ENCODE peak calls at places on chromosome 7, in ten cellular contexts. C is neural progenitor cell, P is osteoblast, L is H1, Y is body of pancreas, Z is cardiac muscle cell, M is IMR-90, N is GM23338, I is RWPE2, O is left ventricle myocardium inferior. B is an unnamed sample. For H3K27me3, the result is how much of the 10 kb centered on the place peaks cover.

GRCh38 chr7:18177815-18178660 is 150.4 kb upstream of the PRPS1L1 start:
- DNase-seq in L (no peak), O (no peak), N (no peak), C (no peak), I (no peak), Z (peak), Y (peak), M (no peak), P (no peak), B (peak)

GRCh38 chr7:102204212-102204611 is 82.5 kb upstream of the SH2B2 start:
- DNase-seq in I (no peak), M (no peak), Z (no peak), N (no peak), O (no peak), P (no peak), Y (no peak), L (no peak), C (no peak), B (no peak)

GRCh38 chr7:46003896-46004875 is 83.1 kb upstream of the IGFBP3 start:
- DNase-seq in Y (no peak), P (peak), N (no peak), C (no peak), O (no peak), L (no peak), M (peak), I (peak), Z (peak), B (no peak)

GRCh38 chr7:34739651-34740300 is 81.8 kb downstream of the NPSR1 start:
- DNase-seq in I (no peak), Z (no peak), M (no peak), N (no peak), O (no peak), P (no peak), L (no peak), Y (no peak), C (no peak), B (no peak)

GRCh38 chr7:11252705-11253272 is 279.1 kb downstream of the PHF14 start:
- DNase-seq in M (no peak), C (no peak), I (no peak), P (no peak), Y (no peak), N (no peak), O (no peak), Z (no peak), L (no peak), B (no peak)

GRCh38 chr7:117009705-117010361 is 56.5 kb downstream of the ST7 start:
- DNase-seq in O (no peak), L (no peak), P (no peak), M (no peak), Z (no peak), Y (no peak), C (no peak), I (no peak), N (no peak), B (no peak)

GRCh38 chr7:22979861-22980260 is 34.1 kb downstream of the HYCC1 start:
- DNase-seq in P (no peak), Y (no peak), I (no peak), L (no peak), C (no peak), Z (no peak), N (no peak), O (no peak), M (no peak), B (no peak)

GRCh38 chr7:32891046-32891799 is at the start of gene KBTBD2:
- DNase-seq in N (peak), Z (peak), I (peak), O (peak), C (peak), M (peak), L (no peak), Y (peak), P (peak), B (peak)

GRCh38 chr7:36303202-36304098 is 86.2 kb upstream of the ANLN start:
- DNase-seq in P (peak), M (peak), N (no peak), Y (peak), C (peak), Z (peak), I (peak), O (peak), L (no peak), B (peak)

GRCh38 chr7:91355680-91356435 is 91.6 kb downstream of the FZD1 start:
- DNase-seq in Y (no peak), M (no peak), L (peak), P (no peak), C (peak), N (peak), O (no peak), I (no peak), Z (no peak), B (no peak)

GRCh38 chr7:26202019-26202985 is 757 bp downstream of the CBX3 start:
- DNase-seq in P (peak), Z (no peak), N (peak), O (peak), M (no peak), Y (peak), L (no peak), C (peak), I (no peak), B (peak)

GRCh38 chr7:27922907-27923306 is 182.9 kb downstream of the TAX1BP1 start:
- DNase-seq in N (no peak), Y (no peak), O (no peak), L (no peak), Z (no peak), C (no peak), P (no peak), I (no peak), M (no peak), B (no peak)

GRCh38 chr7:27918503-27918902 is 178.5 kb downstream of the TAX1BP1 start:
- DNase-seq in O (no peak), Y (no peak), M (no peak), P (no peak), N (no peak), Z (no peak), C (no peak), I (no peak), L (no peak), B (no peak)

GRCh38 chr7:27921081-27921836 is 181.3 kb downstream of the TAX1BP1 start:
- DNase-seq in M (peak), O (no peak), Y (peak), I (no peak), P (no peak), Z (peak), C (peak), L (peak), N (peak), B (no peak)

GRCh38 chr7:27917774-27918314 is 177.9 kb downstream of the TAX1BP1 start:
- DNase-seq in I (no peak), P (no peak), Y (no peak), L (no peak), M (peak), O (no peak), N (no peak), C (no peak), Z (peak), B (no peak)

DNA sequence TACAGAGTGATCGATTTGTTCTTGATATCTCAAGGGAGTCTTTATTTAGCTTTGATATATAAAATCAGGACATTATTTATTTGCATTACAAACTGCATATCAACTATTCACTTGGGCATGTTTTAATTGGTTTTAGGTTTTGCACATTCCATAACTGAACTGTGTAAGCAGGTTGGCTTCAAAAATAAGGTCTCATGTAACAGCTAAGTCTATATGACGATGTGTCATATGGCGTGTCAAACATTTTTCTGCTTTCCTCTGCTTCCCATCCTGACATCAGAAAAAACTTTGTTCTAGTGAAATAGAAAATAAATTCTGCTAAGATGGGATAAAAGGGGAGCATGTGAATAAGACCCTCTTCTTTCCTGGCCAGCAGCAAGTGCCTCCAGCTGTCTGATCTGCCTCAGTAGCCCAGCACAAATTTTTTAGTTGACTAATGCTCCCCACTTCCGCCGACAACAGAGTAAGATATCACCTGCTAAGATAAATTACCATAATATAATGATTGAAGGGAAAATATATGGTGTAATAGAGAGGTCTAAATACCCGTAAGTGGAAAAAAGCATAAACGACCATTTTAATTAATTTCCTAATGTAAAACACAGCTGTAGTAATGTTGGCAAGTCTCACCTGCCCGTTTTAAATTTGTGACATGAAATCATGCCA is 180.5 kb downstream of the TAX1BP1 start:
- DNase-seq in L (no peak), M (no peak), Y (no peak), N (no peak), C (no peak), Z (no peak), P (no peak), I (no peak), O (no peak), B (no peak)
- H3K4me3 ChIP-seq in L (no peak), M (no peak), Y (no peak), N (no peak), C (no peak), Z (no peak), P (no peak), I (no peak), O (no peak), B (no peak)

GRCh38 chr7:68420342-68420750 is 1177.9 kb upstream of the AUTS2 start:
- DNase-seq in M (no peak), N (no peak), L (no peak), Y (no peak), Z (no peak), O (peak), I (no peak), P (no peak), C (no peak), B (no peak)
- TF ChIP-seq CTCF in M (no peak), N (no peak), L (no peak), Y (no peak), Z (no peak), O (no peak), I (no peak), P (no peak), C (no peak), B (no peak)

GRCh38 chr7:128936798-128937197 is 929 bp upstream of the IRF5 start:
- DNase-seq in I (no peak), Y (no peak), C (no peak), L (no peak), O (no peak), P (peak), N (no peak), Z (no peak), M (no peak), B (no peak)
- H3K27me3 ChIP-seq in I (under half), Y (under half), C (half or more), L (under half), O (half or more), P (half or more), N (half or more), Z (half or more), M (half or more), B (under half)

GRCh38 chr7:67618569-67619543 is 622.2 kb downstream of the TYW1 start:
- DNase-seq in O (peak), P (no peak), Y (no peak), I (no peak), Z (peak), N (peak), C (peak), L (peak), M (no peak), B (no peak)

GRCh38 chr7:67616517-67616916 is 619.9 kb downstream of the TYW1 start:
- DNase-seq in L (no peak), M (no peak), N (no peak), Z (no peak), I (no peak), P (no peak), Y (no peak), O (no peak), C (no peak), B (no peak)

GRCh38 chr7:67610897-67611296 is 614.3 kb downstream of the TYW1 start:
- DNase-seq in O (no peak), Z (no peak), C (no peak), N (no peak), Y (no peak), M (no peak), L (no peak), P (no peak), I (no peak), B (no peak)

GRCh38 chr7:67620216-67620933 is 623.7 kb downstream of the TYW1 start:
- DNase-seq in O (no peak), C (no peak), L (no peak), I (no peak), Z (no peak), Y (no peak), M (no peak), N (no peak), P (no peak), B (no peak)

DNA sequence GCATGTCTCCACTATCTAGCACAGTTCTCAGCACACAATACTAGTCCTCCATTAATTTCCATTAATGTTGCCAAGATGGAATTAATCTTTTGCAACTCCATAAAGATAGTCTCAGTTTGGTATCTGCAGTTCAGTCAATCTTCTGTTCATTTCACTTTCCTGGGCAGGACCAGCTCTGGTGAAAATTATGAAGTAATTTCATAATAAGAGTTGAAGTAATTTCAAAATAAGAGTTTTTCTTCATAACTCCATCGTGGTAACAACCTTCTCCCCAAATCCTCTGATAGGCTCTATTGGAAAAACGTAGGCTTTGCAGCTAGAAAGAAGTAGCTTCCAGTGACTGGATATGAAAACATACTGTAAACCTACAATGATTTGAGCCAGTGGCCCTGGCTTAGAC is 618.2 kb downstream of the TYW1 start:
- DNase-seq in I (no peak), C (no peak), L (no peak), M (no peak), O (no peak), P (no peak), Y (no peak), N (no peak), Z (no peak), B (no peak)
- H3K4me3 ChIP-seq in I (no peak), C (no peak), L (no peak), M (no peak), O (no peak), P (no peak), Y (no peak), N (no peak), Z (no peak), B (no peak)

DNA sequence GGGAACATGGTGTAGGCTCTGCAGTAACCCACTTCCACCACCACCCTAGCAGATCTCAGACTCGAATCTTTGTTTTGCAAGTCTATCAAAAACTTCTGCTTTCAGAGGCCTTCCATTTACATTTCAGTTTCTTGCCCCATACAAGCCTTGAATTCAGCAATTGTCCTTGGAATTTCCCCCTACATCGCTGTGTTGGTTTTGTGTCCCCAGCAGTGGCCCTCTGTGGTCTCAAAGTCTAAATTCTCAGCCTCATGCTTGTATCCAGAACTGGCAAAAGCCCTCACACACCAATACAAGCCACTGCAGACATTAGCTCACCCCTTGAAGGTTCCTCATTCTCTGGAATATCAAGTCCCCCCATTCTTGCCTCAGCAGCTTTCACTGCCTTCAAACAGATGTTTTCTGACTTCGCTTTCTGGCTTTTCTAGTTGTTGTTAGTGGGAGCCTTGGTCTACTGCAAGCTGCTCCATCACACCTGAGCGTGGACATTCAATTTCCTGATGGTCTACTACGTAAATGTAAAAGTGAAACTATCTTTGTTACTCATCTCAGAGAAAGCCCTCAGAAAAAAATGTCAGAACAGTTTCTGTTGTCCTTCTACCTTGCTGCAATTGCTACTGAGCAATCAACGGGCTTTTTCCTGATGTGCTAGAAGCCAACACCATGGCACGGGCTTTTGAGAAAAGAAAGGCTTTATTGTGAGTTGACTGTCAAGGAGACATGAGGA is 1.8 kb upstream of the NUB1 start:
- DNase-seq in M (no peak), Y (no peak), L (no peak), P (no peak), I (no peak), C (no peak), N (no peak), Z (no peak), O (no peak), B (no peak)
- TF ChIP-seq CTCF in M (no peak), Y (no peak), L (no peak), P (no peak), I (no peak), C (no peak), N (no peak), Z (no peak), O (no peak), B (no peak)

DNA sequence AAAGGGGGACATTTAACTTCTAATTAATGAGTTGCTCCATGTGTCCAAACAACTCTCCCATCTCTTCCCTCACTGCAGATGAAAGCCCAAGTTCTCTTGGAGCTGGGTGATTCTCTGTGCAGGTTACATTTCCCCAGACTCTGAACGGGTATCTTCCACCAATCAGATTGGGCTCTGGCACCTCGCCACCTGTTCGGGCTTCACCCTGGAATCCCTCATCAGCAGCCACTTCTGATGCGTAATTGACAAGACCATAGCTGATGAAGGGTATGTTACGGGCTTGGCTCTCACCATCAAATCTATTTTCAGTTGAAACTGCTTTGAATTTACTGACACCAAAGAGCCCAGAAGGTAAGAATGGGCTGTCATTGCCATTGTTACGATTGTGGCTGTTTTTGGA is 165.1 kb downstream of the PLXNA4 start:
- DNase-seq in Y (no peak), N (no peak), O (no peak), C (no peak), Z (no peak), I (no peak), M (no peak), P (no peak), L (no peak), B (no peak)
- H3K27me3 ChIP-seq in Y (under half), N (under half), O (under half), C (under half), Z (under half), I (under half), M (under half), P (under half), L (under half), B (under half)

GRCh38 chr7:2244404-2244803 is 2.4 kb downstream of the NUDT1 start:
- DNase-seq in L (no peak), P (no peak), O (no peak), Z (no peak), Y (no peak), M (no peak), I (no peak), N (no peak), C (no peak), B (no peak)

GRCh38 chr7:2245883-2246679 is 4.1 kb downstream of the NUDT1 start:
- DNase-seq in O (peak), M (no peak), L (no peak), P (no peak), C (no peak), N (no peak), I (no peak), Y (peak), Z (peak), B (peak)

GRCh38 chr7:2243483-2243840 is 1.4 kb downstream of the NUDT1 start:
- DNase-seq in C (no peak), Y (no peak), Z (no peak), N (no peak), I (no peak), M (no peak), O (no peak), L (no peak), P (no peak), B (no peak)

GRCh38 chr7:2241580-2242540 is at the start of the genes MRM2 and NUDT1:
- DNase-seq in C (peak), N (peak), O (peak), I (peak), P (peak), M (peak), Z (peak), Y (peak), L (no peak), B (peak)

GRCh38 chr7:2242541-2243482 is 786 bp downstream of the NUDT1 start:
- DNase-seq in C (peak), M (peak), I (no peak), P (peak), Z (no peak), N (peak), O (no peak), L (no peak), Y (no peak), B (no peak)
- H3K4me3 ChIP-seq in C (peak), M (peak), I (peak), P (peak), Z (peak), N (peak), O (peak), L (peak), Y (peak), B (peak)

DNA sequence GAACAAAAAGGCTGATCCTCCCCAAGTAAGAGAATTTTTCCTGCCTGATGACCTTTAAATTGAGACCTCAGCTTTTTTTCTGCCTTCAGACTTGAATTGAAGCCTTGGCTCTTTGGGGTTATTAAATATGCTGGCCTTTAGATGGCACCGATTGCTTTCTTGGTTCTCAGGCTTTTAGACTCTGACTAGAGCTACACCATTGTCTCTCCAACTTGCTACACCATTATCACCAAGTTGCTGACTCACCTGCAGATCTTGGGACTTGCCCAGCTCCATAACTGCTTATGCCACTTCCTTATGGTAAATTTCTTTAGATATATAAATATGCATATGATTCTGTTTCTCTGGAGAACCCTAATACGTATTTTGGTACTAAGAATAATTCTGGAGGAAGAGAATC is 3.1 kb upstream of the ABCA13 start:
- DNase-seq in Z (peak), O (no peak), C (no peak), L (no peak), P (no peak), N (no peak), Y (no peak), I (no peak), M (peak), B (no peak)
- TF ChIP-seq CTCF in Z (no peak), O (no peak), C (no peak), L (no peak), P (peak), N (peak), Y (no peak), I (peak), M (peak), B (no peak)

GRCh38 chr7:1697499-1698125 is 27.5 kb downstream of the ELFN1 start:
- DNase-seq in M (no peak), Y (no peak), Z (no peak), C (no peak), P (peak), O (no peak), N (no peak), I (no peak), L (no peak), B (peak)
- H3K27me3 ChIP-seq in M (under half), Y (under half), Z (under half), C (under half), P (under half), O (under half), N (under half), I (under half), L (under half), B (under half)